ENCODE peak calls at places on chromosomes 12 and 14, in ten cellular contexts. One of them, this sample, is unnamed.

GRCh38 chr12:75954076-75954475 is 77.5 kb downstream of the PHLDA1 start:
- DNase-seq in ovary: no peak
- DNase-seq in RWPE1: peak
- DNase-seq in NCI-H510A: no peak
- DNase-seq in CD4-positive, CD25-positive, alpha-beta regulatory T cell: no peak
- DNase-seq in nephron progenitor cell: no peak
- DNase-seq in stimulated activated CD4-positive, alpha-beta T cell treated with anti-CD3 and anti-CD28 coated beads, Interleukin-15, amount 100 ng/mL, for 48 hours: no peak
- DNase-seq in AG04449: peak
- DNase-seq in HT1080: peak
- DNase-seq in left cardiac atrium: no peak
- DNase-seq in this sample: no peak

GRCh38 chr12:62933871-62934798 is 815 bp downstream of the PPM1H start:
- DNase-seq in left cardiac atrium: peak
- DNase-seq in HT1080: peak
- DNase-seq in NCI-H510A: peak
- DNase-seq in ovary: peak
- DNase-seq in AG04449: no peak
- DNase-seq in CD4-positive, CD25-positive, alpha-beta regulatory T cell: peak
- DNase-seq in stimulated activated CD4-positive, alpha-beta T cell treated with anti-CD3 and anti-CD28 coated beads, Interleukin-15, amount 100 ng/mL, for 48 hours: peak
- DNase-seq in RWPE1: peak
- DNase-seq in nephron progenitor cell: peak
- DNase-seq in this sample: peak

GRCh38 chr12:65622056-65622455 is 202.2 kb upstream of the HMGA2 start:
- DNase-seq in ovary: no peak
- DNase-seq in RWPE1: no peak
- DNase-seq in stimulated activated CD4-positive, alpha-beta T cell treated with anti-CD3 and anti-CD28 coated beads, Interleukin-15, amount 100 ng/mL, for 48 hours: no peak
- DNase-seq in NCI-H510A: no peak
- DNase-seq in AG04449: no peak
- DNase-seq in CD4-positive, CD25-positive, alpha-beta regulatory T cell: no peak
- DNase-seq in nephron progenitor cell: no peak
- DNase-seq in left cardiac atrium: no peak
- DNase-seq in HT1080: no peak
- DNase-seq in this sample: no peak

GRCh38 chr12:27451416-27451815 is 4.9 kb downstream of the SMCO2 start:
- DNase-seq in ovary: no peak
- DNase-seq in CD4-positive, CD25-positive, alpha-beta regulatory T cell: no peak
- DNase-seq in NCI-H510A: no peak
- DNase-seq in nephron progenitor cell: no peak
- DNase-seq in AG04449: no peak
- DNase-seq in left cardiac atrium: no peak
- DNase-seq in HT1080: no peak
- DNase-seq in stimulated activated CD4-positive, alpha-beta T cell treated with anti-CD3 and anti-CD28 coated beads, Interleukin-15, amount 100 ng/mL, for 48 hours: no peak
- DNase-seq in RWPE1: no peak
- DNase-seq in this sample: no peak

GRCh38 chr12:67299936-67300335 is 30.8 kb downstream of the CAND1 start:
- DNase-seq in HT1080: no peak
- DNase-seq in nephron progenitor cell: no peak
- DNase-seq in NCI-H510A: peak
- DNase-seq in CD4-positive, CD25-positive, alpha-beta regulatory T cell: no peak
- DNase-seq in stimulated activated CD4-positive, alpha-beta T cell treated with anti-CD3 and anti-CD28 coated beads, Interleukin-15, amount 100 ng/mL, for 48 hours: no peak
- DNase-seq in RWPE1: no peak
- DNase-seq in left cardiac atrium: no peak
- DNase-seq in AG04449: no peak
- DNase-seq in ovary: no peak
- DNase-seq in this sample: no peak

GRCh38 chr14:105455086-105455640 is 19.5 kb upstream of the CRIP2 start:
- DNase-seq in CD4-positive, CD25-positive, alpha-beta regulatory T cell: no peak
- DNase-seq in left cardiac atrium: peak
- DNase-seq in nephron progenitor cell: no peak
- DNase-seq in NCI-H510A: no peak
- DNase-seq in AG04449: no peak
- DNase-seq in HT1080: no peak
- DNase-seq in stimulated activated CD4-positive, alpha-beta T cell treated with anti-CD3 and anti-CD28 coated beads, Interleukin-15, amount 100 ng/mL, for 48 hours: no peak
- DNase-seq in RWPE1: no peak
- DNase-seq in ovary: no peak
- DNase-seq in this sample: no peak

GRCh38 chr14:100143934-100144333 is 15.5 kb downstream of the DEGS2 start:
- DNase-seq in AG04449: no peak
- DNase-seq in NCI-H510A: no peak
- DNase-seq in RWPE1: no peak
- DNase-seq in CD4-positive, CD25-positive, alpha-beta regulatory T cell: no peak
- DNase-seq in ovary: no peak
- DNase-seq in stimulated activated CD4-positive, alpha-beta T cell treated with anti-CD3 and anti-CD28 coated beads, Interleukin-15, amount 100 ng/mL, for 48 hours: no peak
- DNase-seq in left cardiac atrium: no peak
- DNase-seq in nephron progenitor cell: no peak
- DNase-seq in HT1080: no peak
- DNase-seq in this sample: no peak

GRCh38 chr12:45276154-45276553 is 60.3 kb downstream of the ANO6 start:
- DNase-seq in AG04449: no peak
- DNase-seq in RWPE1: no peak
- DNase-seq in HT1080: no peak
- DNase-seq in stimulated activated CD4-positive, alpha-beta T cell treated with anti-CD3 and anti-CD28 coated beads, Interleukin-15, amount 100 ng/mL, for 48 hours: no peak
- DNase-seq in NCI-H510A: no peak
- DNase-seq in CD4-positive, CD25-positive, alpha-beta regulatory T cell: no peak
- DNase-seq in left cardiac atrium: no peak
- DNase-seq in nephron progenitor cell: no peak
- DNase-seq in ovary: no peak
- DNase-seq in this sample: no peak

GRCh38 chr12:3088251-3088650 is 11.1 kb downstream of the TSPAN9 start:
- DNase-seq in CD4-positive, CD25-positive, alpha-beta regulatory T cell: no peak
- DNase-seq in left cardiac atrium: no peak
- DNase-seq in nephron progenitor cell: no peak
- DNase-seq in stimulated activated CD4-positive, alpha-beta T cell treated with anti-CD3 and anti-CD28 coated beads, Interleukin-15, amount 100 ng/mL, for 48 hours: no peak
- DNase-seq in RWPE1: no peak
- DNase-seq in HT1080: no peak
- DNase-seq in NCI-H510A: no peak
- DNase-seq in ovary: no peak
- DNase-seq in AG04449: no peak
- DNase-seq in this sample: no peak

GRCh38 chr12:129145381-129145780 is 292.1 kb downstream of the GLT1D1 start:
- DNase-seq in RWPE1: no peak
- DNase-seq in nephron progenitor cell: no peak
- DNase-seq in AG04449: no peak
- DNase-seq in CD4-positive, CD25-positive, alpha-beta regulatory T cell: no peak
- DNase-seq in stimulated activated CD4-positive, alpha-beta T cell treated with anti-CD3 and anti-CD28 coated beads, Interleukin-15, amount 100 ng/mL, for 48 hours: no peak
- DNase-seq in ovary: no peak
- DNase-seq in NCI-H510A: no peak
- DNase-seq in left cardiac atrium: no peak
- DNase-seq in HT1080: no peak
- DNase-seq in this sample: no peak

GRCh38 chr12:78898416-78898815 is 33.8 kb downstream of the SYT1 start:
- DNase-seq in RWPE1: no peak
- DNase-seq in stimulated activated CD4-positive, alpha-beta T cell treated with anti-CD3 and anti-CD28 coated beads, Interleukin-15, amount 100 ng/mL, for 48 hours: no peak
- DNase-seq in left cardiac atrium: peak
- DNase-seq in ovary: peak
- DNase-seq in AG04449: no peak
- DNase-seq in HT1080: no peak
- DNase-seq in nephron progenitor cell: no peak
- DNase-seq in CD4-positive, CD25-positive, alpha-beta regulatory T cell: no peak
- DNase-seq in NCI-H510A: no peak
- DNase-seq in this sample: peak

GRCh38 chr14:72254202-72254939 is 322.1 kb downstream of the RGS6 start:
- DNase-seq in stimulated activated CD4-positive, alpha-beta T cell treated with anti-CD3 and anti-CD28 coated beads, Interleukin-15, amount 100 ng/mL, for 48 hours: no peak
- DNase-seq in RWPE1: no peak
- DNase-seq in NCI-H510A: no peak
- DNase-seq in CD4-positive, CD25-positive, alpha-beta regulatory T cell: no peak
- DNase-seq in HT1080: no peak
- DNase-seq in ovary: no peak
- DNase-seq in nephron progenitor cell: no peak
- DNase-seq in left cardiac atrium: no peak
- DNase-seq in AG04449: no peak
- DNase-seq in this sample: no peak

GRCh38 chr14:55518391-55518790 is 61.6 kb upstream of the KTN1 start:
- DNase-seq in AG04449: no peak
- DNase-seq in CD4-positive, CD25-positive, alpha-beta regulatory T cell: no peak
- DNase-seq in nephron progenitor cell: no peak
- DNase-seq in left cardiac atrium: no peak
- DNase-seq in stimulated activated CD4-positive, alpha-beta T cell treated with anti-CD3 and anti-CD28 coated beads, Interleukin-15, amount 100 ng/mL, for 48 hours: no peak
- DNase-seq in NCI-H510A: no peak
- DNase-seq in RWPE1: no peak
- DNase-seq in ovary: no peak
- DNase-seq in HT1080: peak
- DNase-seq in this sample: no peak

GRCh38 chr14:90645842-90646443 is 170.3 kb downstream of the TTC7B start:
- DNase-seq in AG04449: no peak
- DNase-seq in CD4-positive, CD25-positive, alpha-beta regulatory T cell: no peak
- DNase-seq in left cardiac atrium: no peak
- DNase-seq in HT1080: peak
- DNase-seq in RWPE1: peak
- DNase-seq in stimulated activated CD4-positive, alpha-beta T cell treated with anti-CD3 and anti-CD28 coated beads, Interleukin-15, amount 100 ng/mL, for 48 hours: no peak
- DNase-seq in nephron progenitor cell: no peak
- DNase-seq in NCI-H510A: no peak
- DNase-seq in ovary: no peak
- DNase-seq in this sample: no peak

GRCh38 chr12:28189774-28190320 is 409 bp upstream of the CCDC91 start:
- DNase-seq in AG04449: no peak
- DNase-seq in stimulated activated CD4-positive, alpha-beta T cell treated with anti-CD3 and anti-CD28 coated beads, Interleukin-15, amount 100 ng/mL, for 48 hours: no peak
- DNase-seq in nephron progenitor cell: no peak
- DNase-seq in HT1080: no peak
- DNase-seq in NCI-H510A: no peak
- DNase-seq in ovary: no peak
- DNase-seq in CD4-positive, CD25-positive, alpha-beta regulatory T cell: peak
- DNase-seq in RWPE1: no peak
- DNase-seq in left cardiac atrium: no peak
- DNase-seq in this sample: no peak

GRCh38 chr12:132140501-132140900 is 3.6 kb downstream of the DDX51 start:
- DNase-seq in CD4-positive, CD25-positive, alpha-beta regulatory T cell: no peak
- DNase-seq in RWPE1: no peak
- DNase-seq in AG04449: no peak
- DNase-seq in nephron progenitor cell: no peak
- DNase-seq in HT1080: no peak
- DNase-seq in stimulated activated CD4-positive, alpha-beta T cell treated with anti-CD3 and anti-CD28 coated beads, Interleukin-15, amount 100 ng/mL, for 48 hours: no peak
- DNase-seq in left cardiac atrium: no peak
- DNase-seq in NCI-H510A: no peak
- DNase-seq in ovary: no peak
- DNase-seq in this sample: no peak